ENCODE peak calls at places on chromosomes 7 and 10, in nine cellular contexts. One of them, this sample, is unnamed.
A peak's percentile ranks its signal among the peaks of the same experiment; 100 is the strongest.

GRCh38 chr10:30751678-30752331 is 122.3 kb upstream of the LYZL2 start:
- DNase-seq in adrenal gland: no peak
- DNase-seq in bronchial epithelial cell: peak; percentile 31
- DNase-seq in endothelial cell of umbilical vein: peak; percentile 76
- DNase-seq in upper lobe of left lung: peak; percentile 88
- DNase-seq in astrocyte: peak; percentile 37
- DNase-seq in spleen: peak; percentile 93
- DNase-seq in neural progenitor cell: peak; percentile 84
- DNase-seq in left ventricle myocardium inferior: peak; percentile 75
- DNase-seq in this sample: no peak

GRCh38 chr7:48084727-48085432 is 4.2 kb upstream of the UPP1 start:
- DNase-seq in neural progenitor cell: no peak
- DNase-seq in astrocyte: peak; percentile 99
- DNase-seq in endothelial cell of umbilical vein: peak; percentile 90
- DNase-seq in spleen: peak; percentile 75
- DNase-seq in left ventricle myocardium inferior: peak; percentile 54
- DNase-seq in upper lobe of left lung: no peak
- DNase-seq in adrenal gland: peak; percentile 88
- DNase-seq in bronchial epithelial cell: peak; percentile 96
- DNase-seq in this sample: peak; percentile 95

GRCh38 chr10:48300556-48300955 is 5.9 kb upstream of the MAPK8 start:
- DNase-seq in endothelial cell of umbilical vein: no peak
- DNase-seq in neural progenitor cell: no peak
- DNase-seq in upper lobe of left lung: no peak
- DNase-seq in left ventricle myocardium inferior: no peak
- DNase-seq in adrenal gland: no peak
- DNase-seq in spleen: no peak
- DNase-seq in astrocyte: no peak
- DNase-seq in bronchial epithelial cell: no peak
- DNase-seq in this sample: no peak

GRCh38 chr7:83603644-83604043 is 45.3 kb downstream of the SEMA3E start:
- DNase-seq in neural progenitor cell: no peak
- DNase-seq in upper lobe of left lung: no peak
- DNase-seq in endothelial cell of umbilical vein: no peak
- DNase-seq in astrocyte: no peak
- DNase-seq in spleen: no peak
- DNase-seq in left ventricle myocardium inferior: no peak
- DNase-seq in adrenal gland: no peak
- DNase-seq in bronchial epithelial cell: no peak
- DNase-seq in this sample: no peak

GRCh38 chr10:96724621-96725020 is 4.3 kb upstream of the PIK3AP1 start:
- DNase-seq in endothelial cell of umbilical vein: no peak
- DNase-seq in neural progenitor cell: no peak
- DNase-seq in astrocyte: no peak
- DNase-seq in adrenal gland: no peak
- DNase-seq in spleen: no peak
- DNase-seq in bronchial epithelial cell: no peak
- DNase-seq in left ventricle myocardium inferior: no peak
- DNase-seq in upper lobe of left lung: no peak
- DNase-seq in this sample: no peak

GRCh38 chr7:122736183-122736582 is 33.5 kb upstream of the RNF148 start:
- DNase-seq in spleen: no peak
- DNase-seq in upper lobe of left lung: no peak
- DNase-seq in adrenal gland: no peak
- DNase-seq in neural progenitor cell: no peak
- DNase-seq in left ventricle myocardium inferior: no peak
- DNase-seq in endothelial cell of umbilical vein: no peak
- DNase-seq in astrocyte: no peak
- DNase-seq in bronchial epithelial cell: peak; percentile 12
- DNase-seq in this sample: no peak

GRCh38 chr10:3054183-3054815 is 13.0 kb upstream of the PFKP start:
- DNase-seq in spleen: no peak
- DNase-seq in bronchial epithelial cell: no peak
- DNase-seq in left ventricle myocardium inferior: no peak
- DNase-seq in neural progenitor cell: no peak
- DNase-seq in endothelial cell of umbilical vein: no peak
- DNase-seq in upper lobe of left lung: no peak
- DNase-seq in astrocyte: no peak
- DNase-seq in adrenal gland: no peak
- DNase-seq in this sample: no peak

GRCh38 chr10:43648083-43648391 is 644 bp downstream of the ZNF32 start:
- DNase-seq in bronchial epithelial cell: no peak
- DNase-seq in astrocyte: no peak
- DNase-seq in left ventricle myocardium inferior: no peak
- DNase-seq in neural progenitor cell: no peak
- DNase-seq in adrenal gland: no peak
- DNase-seq in spleen: no peak
- DNase-seq in endothelial cell of umbilical vein: peak; percentile 3
- DNase-seq in upper lobe of left lung: no peak
- DNase-seq in this sample: no peak

GRCh38 chr10:20683345-20683744 is 213.8 kb downstream of the NEBL start:
- DNase-seq in left ventricle myocardium inferior: no peak
- DNase-seq in endothelial cell of umbilical vein: no peak
- DNase-seq in bronchial epithelial cell: no peak
- DNase-seq in upper lobe of left lung: no peak
- DNase-seq in astrocyte: no peak
- DNase-seq in spleen: no peak
- DNase-seq in adrenal gland: no peak
- DNase-seq in neural progenitor cell: no peak
- DNase-seq in this sample: no peak

GRCh38 chr7:47361746-47362215 is 220.1 kb downstream of the TNS3 start:
- DNase-seq in astrocyte: peak; percentile 93
- DNase-seq in upper lobe of left lung: no peak
- DNase-seq in endothelial cell of umbilical vein: no peak
- DNase-seq in left ventricle myocardium inferior: peak; percentile 63
- DNase-seq in spleen: peak; percentile 18
- DNase-seq in neural progenitor cell: no peak
- DNase-seq in bronchial epithelial cell: peak; percentile 98
- DNase-seq in adrenal gland: no peak
- DNase-seq in this sample: peak; percentile 56

GRCh38 chr7:49980414-49980813 is 112.6 kb downstream of the ZPBP start:
- DNase-seq in neural progenitor cell: peak; percentile 11
- DNase-seq in spleen: no peak
- DNase-seq in bronchial epithelial cell: no peak
- DNase-seq in astrocyte: no peak
- DNase-seq in endothelial cell of umbilical vein: no peak
- DNase-seq in upper lobe of left lung: no peak
- DNase-seq in left ventricle myocardium inferior: no peak
- DNase-seq in adrenal gland: no peak
- DNase-seq in this sample: no peak

GRCh38 chr7:94003446-94004023 is 620 bp downstream of the BET1 start:
- DNase-seq in endothelial cell of umbilical vein: no peak
- DNase-seq in upper lobe of left lung: no peak
- DNase-seq in adrenal gland: peak; percentile 12
- DNase-seq in left ventricle myocardium inferior: no peak
- DNase-seq in bronchial epithelial cell: peak; percentile 23
- DNase-seq in neural progenitor cell: peak; percentile 20
- DNase-seq in astrocyte: peak; percentile 26
- DNase-seq in spleen: no peak
- DNase-seq in this sample: no peak

GRCh38 chr10:128150045-128150493 is 23.8 kb upstream of the MKI67 start:
- DNase-seq in upper lobe of left lung: peak; percentile 93
- DNase-seq in astrocyte: peak; percentile 28
- DNase-seq in spleen: peak; percentile 94
- DNase-seq in left ventricle myocardium inferior: peak; percentile 38
- DNase-seq in bronchial epithelial cell: peak; percentile 32
- DNase-seq in endothelial cell of umbilical vein: peak; percentile 61
- DNase-seq in adrenal gland: peak; percentile 49
- DNase-seq in neural progenitor cell: peak; percentile 93
- DNase-seq in this sample: no peak

GRCh38 chr7:1925349-1925748 is 255.3 kb downstream of the ELFN1 start:
- DNase-seq in bronchial epithelial cell: no peak
- DNase-seq in spleen: peak; percentile 32
- DNase-seq in left ventricle myocardium inferior: no peak
- DNase-seq in adrenal gland: no peak
- DNase-seq in endothelial cell of umbilical vein: no peak
- DNase-seq in upper lobe of left lung: no peak
- DNase-seq in astrocyte: no peak
- DNase-seq in neural progenitor cell: no peak
- DNase-seq in this sample: no peak

GRCh38 chr10:79221110-79222051 is 125.9 kb upstream of the PPIF start:
- DNase-seq in upper lobe of left lung: peak; percentile 86
- DNase-seq in neural progenitor cell: peak; percentile 85
- DNase-seq in endothelial cell of umbilical vein: peak; percentile 66
- DNase-seq in spleen: peak; percentile 81
- DNase-seq in adrenal gland: peak; percentile 85
- DNase-seq in left ventricle myocardium inferior: peak; percentile 83
- DNase-seq in astrocyte: peak; percentile 86
- DNase-seq in bronchial epithelial cell: peak; percentile 72
- DNase-seq in this sample: peak; percentile 44

DNA sequence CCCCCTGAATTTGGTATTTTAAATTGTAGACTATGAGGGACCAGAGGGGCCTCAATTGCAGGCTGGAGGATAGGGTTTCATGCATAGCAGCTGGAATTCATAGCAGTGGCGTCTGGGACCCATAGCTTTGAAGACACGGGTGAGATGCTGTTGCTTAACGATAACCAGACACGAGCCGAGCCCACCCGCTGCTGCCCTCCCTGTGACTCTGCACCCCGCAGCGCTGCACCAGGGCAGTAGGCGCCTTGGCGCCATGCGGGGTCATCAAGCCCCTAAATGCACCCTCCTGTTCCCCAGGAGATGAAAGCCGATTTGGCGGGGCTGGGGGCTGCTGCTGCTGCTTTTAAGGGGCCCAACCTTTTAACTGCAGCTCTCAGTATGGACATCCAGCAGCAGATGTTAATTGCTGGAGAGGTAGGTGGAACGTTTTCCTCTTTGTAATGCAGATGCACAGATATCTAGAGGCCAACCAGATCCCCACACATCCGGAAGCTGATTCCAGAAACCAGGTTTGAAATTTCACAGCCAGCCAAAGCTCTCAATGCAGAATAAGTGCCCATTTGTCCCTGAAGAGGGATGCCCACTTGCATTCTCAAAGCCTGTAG is 62.1 kb downstream of the EEPD1 start:
- DNase-seq in spleen: no peak
- DNase-seq in astrocyte: no peak
- DNase-seq in neural progenitor cell: no peak
- DNase-seq in bronchial epithelial cell: no peak
- DNase-seq in left ventricle myocardium inferior: no peak
- DNase-seq in adrenal gland: no peak
- DNase-seq in upper lobe of left lung: peak; percentile 55
- DNase-seq in endothelial cell of umbilical vein: no peak
- DNase-seq in this sample: no peak
- H3K36me3 ChIP-seq in spleen: no peaks in the 10 kb centered on the region
- H3K36me3 ChIP-seq in astrocyte: no peaks in the 10 kb centered on the region
- H3K36me3 ChIP-seq in neural progenitor cell: no peaks in the 10 kb centered on the region
- H3K36me3 ChIP-seq in bronchial epithelial cell: no peaks in the 10 kb centered on the region
- H3K36me3 ChIP-seq in left ventricle myocardium inferior: no peaks in the 10 kb centered on the region
- H3K36me3 ChIP-seq in adrenal gland: no peaks in the 10 kb centered on the region
- H3K36me3 ChIP-seq in upper lobe of left lung: no peaks in the 10 kb centered on the region
- H3K36me3 ChIP-seq in endothelial cell of umbilical vein: no peaks in the 10 kb centered on the region
- H3K36me3 ChIP-seq in this sample: no peaks in the 10 kb centered on the region

DNA sequence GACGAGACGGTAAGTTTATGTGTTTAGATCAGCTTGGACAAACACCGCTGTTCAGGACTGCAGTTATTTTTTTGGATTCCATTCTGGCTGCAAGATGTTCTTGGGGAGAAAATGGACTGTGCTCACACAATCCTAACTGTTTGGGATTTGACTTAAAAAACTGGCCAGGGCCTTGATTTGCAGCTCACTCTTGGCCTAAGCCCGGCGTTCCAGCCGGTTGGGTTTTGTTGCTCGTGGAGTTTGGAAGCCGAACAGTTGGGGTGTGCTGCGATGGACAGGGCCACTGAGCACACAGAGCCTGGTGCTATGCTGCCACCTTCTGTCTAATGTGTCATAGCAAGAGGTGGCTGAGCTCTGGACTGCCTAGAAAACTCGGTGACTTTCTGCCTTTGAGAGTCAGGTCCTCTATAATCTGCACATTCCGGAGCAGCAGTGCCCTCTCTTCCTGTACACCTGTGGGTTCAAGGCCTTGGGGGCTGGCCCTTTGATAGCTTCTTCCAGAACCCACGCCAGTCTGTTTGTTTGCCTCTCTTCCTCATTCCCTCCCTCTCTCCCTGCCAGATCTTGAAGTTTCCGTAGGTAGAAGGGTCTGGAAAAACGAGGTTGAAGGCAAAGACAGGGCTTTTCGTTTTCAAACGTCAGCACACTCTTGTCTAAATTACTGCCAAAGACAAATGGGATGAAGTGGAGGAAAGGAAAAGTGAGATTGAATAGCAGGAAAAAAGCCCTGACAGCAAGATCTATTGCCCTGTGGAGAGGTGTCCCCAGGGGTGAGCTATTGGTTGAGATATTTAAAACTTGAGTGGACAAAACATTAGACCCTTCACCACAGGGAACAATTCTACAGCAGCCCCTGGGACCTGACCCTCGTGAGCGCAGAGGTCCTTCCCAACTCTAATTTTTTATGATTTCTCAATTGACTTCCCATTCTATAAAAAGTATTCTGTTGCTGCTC is 167.6 kb upstream of the HABP2 start:
- DNase-seq in upper lobe of left lung: no peak
- DNase-seq in adrenal gland: peak; percentile 88
- DNase-seq in spleen: peak; percentile 86
- DNase-seq in endothelial cell of umbilical vein: peak; percentile 83
- DNase-seq in bronchial epithelial cell: peak; percentile 64
- DNase-seq in left ventricle myocardium inferior: peak; percentile 84
- DNase-seq in astrocyte: peak; percentile 65
- DNase-seq in neural progenitor cell: peak; percentile 94
- DNase-seq in this sample: peak; percentile 35
- TF ChIP-seq CTCF in upper lobe of left lung: peak; percentile 84
- TF ChIP-seq CTCF in adrenal gland: peak; percentile 92
- TF ChIP-seq CTCF in spleen: peak; percentile 80
- TF ChIP-seq CTCF in endothelial cell of umbilical vein: peak; percentile 78
- TF ChIP-seq CTCF in bronchial epithelial cell: peak; percentile 95
- TF ChIP-seq CTCF in left ventricle myocardium inferior: peak; percentile 87
- TF ChIP-seq CTCF in astrocyte: peak; percentile 84
- TF ChIP-seq CTCF in neural progenitor cell: peak; percentile 92
- TF ChIP-seq CTCF in this sample: peak; percentile 88

GRCh38 chr7:136105191-136105590 is 128.0 kb upstream of the MTPN start:
- DNase-seq in adrenal gland: no peak
- DNase-seq in endothelial cell of umbilical vein: no peak
- DNase-seq in neural progenitor cell: no peak
- DNase-seq in bronchial epithelial cell: no peak
- DNase-seq in spleen: no peak
- DNase-seq in left ventricle myocardium inferior: no peak
- DNase-seq in astrocyte: no peak
- DNase-seq in upper lobe of left lung: no peak
- DNase-seq in this sample: no peak
- H3K36me3 ChIP-seq in adrenal gland: no peaks in the 10 kb centered on the region
- H3K36me3 ChIP-seq in endothelial cell of umbilical vein: no peaks in the 10 kb centered on the region
- H3K36me3 ChIP-seq in neural progenitor cell: no peaks in the 10 kb centered on the region
- H3K36me3 ChIP-seq in bronchial epithelial cell: no peaks in the 10 kb centered on the region
- H3K36me3 ChIP-seq in spleen: no peaks in the 10 kb centered on the region
- H3K36me3 ChIP-seq in left ventricle myocardium inferior: no peaks in the 10 kb centered on the region
- H3K36me3 ChIP-seq in astrocyte: no peaks in the 10 kb centered on the region
- H3K36me3 ChIP-seq in upper lobe of left lung: no peaks in the 10 kb centered on the region
- H3K36me3 ChIP-seq in this sample: no peaks in the 10 kb centered on the region

GRCh38 chr7:120229094-120229493 is 43.9 kb upstream of the KCND2 start:
- DNase-seq in spleen: no peak
- DNase-seq in upper lobe of left lung: no peak
- DNase-seq in left ventricle myocardium inferior: no peak
- DNase-seq in neural progenitor cell: no peak
- DNase-seq in endothelial cell of umbilical vein: no peak
- DNase-seq in astrocyte: no peak
- DNase-seq in adrenal gland: no peak
- DNase-seq in bronchial epithelial cell: no peak
- DNase-seq in this sample: no peak

DNA sequence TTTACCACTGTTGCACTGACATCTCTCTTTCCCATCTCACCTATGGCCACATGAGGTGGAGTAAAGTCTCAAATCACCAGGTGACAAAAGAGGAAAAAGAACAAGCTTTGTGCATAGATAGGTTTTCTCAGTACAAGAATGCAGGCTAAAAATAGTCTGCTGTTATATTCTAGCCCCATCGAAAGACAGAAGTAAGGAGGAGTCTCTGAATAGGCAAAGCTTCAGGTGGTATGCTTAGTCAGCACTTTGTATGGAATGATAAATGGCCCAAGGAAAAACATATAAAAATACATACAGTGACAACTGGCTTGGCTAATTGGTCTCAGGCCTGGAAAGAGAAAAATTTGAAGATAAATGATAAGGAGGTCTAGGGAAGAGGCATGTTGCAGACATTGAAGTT is 39.6 kb upstream of the KCND2 start:
- DNase-seq in left ventricle myocardium inferior: no peak
- DNase-seq in bronchial epithelial cell: no peak
- DNase-seq in endothelial cell of umbilical vein: no peak
- DNase-seq in astrocyte: no peak
- DNase-seq in neural progenitor cell: no peak
- DNase-seq in spleen: no peak
- DNase-seq in adrenal gland: no peak
- DNase-seq in upper lobe of left lung: no peak
- DNase-seq in this sample: no peak
- TF ChIP-seq CTCF in left ventricle myocardium inferior: no peak
- TF ChIP-seq CTCF in bronchial epithelial cell: no peak
- TF ChIP-seq CTCF in endothelial cell of umbilical vein: no peak
- TF ChIP-seq CTCF in astrocyte: no peak
- TF ChIP-seq CTCF in neural progenitor cell: no peak
- TF ChIP-seq CTCF in spleen: no peak
- TF ChIP-seq CTCF in adrenal gland: no peak
- TF ChIP-seq CTCF in upper lobe of left lung: no peak
- TF ChIP-seq CTCF in this sample: no peak